ENCODE peak calls at places on chromosomes 12 and 14, in eight cellular contexts. L, H, N, J, B, R, U and I are unnamed samples.

GRCh38 chr12:104596876-104597833 is 140.4 kb downstream of the CHST11 start:
- DNase-seq in H (no peak), U (no peak), N (peak; percentile 20), B (no peak), R (no peak), L (no peak), J (peak; percentile 26), I (no peak)

GRCh38 chr12:39476894-39477293 is 34.0 kb upstream of the KIF21A start:
- DNase-seq in B (no peak), H (no peak), L (no peak), N (no peak), R (no peak), U (no peak), J (no peak), I (no peak)

GRCh38 chr12:28966049-28966778 is 182.9 kb upstream of the FAR2 start:
- DNase-seq in J (no peak), N (peak; percentile 7), R (peak; percentile 39), L (peak; percentile 20), H (peak; percentile 73), U (no peak), B (no peak), I (no peak)

GRCh38 chr12:122137681-122138080 is 36.3 kb downstream of the IL31 start:
- DNase-seq in U (no peak), L (no peak), R (no peak), H (no peak), J (no peak), B (peak; percentile 66), N (peak; percentile 64), I (no peak)

GRCh38 chr14:69331206-69331605 is 66.9 kb downstream of the ERH start:
- DNase-seq in N (no peak), R (no peak), B (no peak), U (no peak), J (no peak), L (no peak), H (no peak), I (no peak)

GRCh38 chr14:41488401-41488800 is 118.3 kb upstream of the LRFN5 start:
- DNase-seq in B (no peak), R (no peak), N (no peak), U (no peak), L (no peak), H (no peak), J (no peak), I (no peak)

GRCh38 chr12:127355061-127355820 is 911.7 kb upstream of the TMEM132C start:
- DNase-seq in N (peak; percentile 38), L (no peak), J (peak; percentile 50), U (no peak), B (no peak), H (no peak), R (no peak), I (no peak)

GRCh38 chr14:48086516-48086915 is 411.1 kb upstream of the MDGA2 start:
- DNase-seq in H (no peak), B (no peak), N (no peak), U (no peak), J (no peak), R (no peak), L (no peak), I (no peak)

GRCh38 chr14:68384335-68384734 is 408.5 kb downstream of the ZFP36L1 start:
- DNase-seq in R (peak; percentile 40), J (no peak), N (no peak), L (no peak), H (peak; percentile 64), B (no peak), U (no peak), I (no peak)

GRCh38 chr14:53510281-53510912 is 357.3 kb upstream of the DDHD1 start:
- DNase-seq in J (no peak), B (no peak), N (no peak), R (no peak), U (no peak), L (no peak), H (no peak), I (no peak)

GRCh38 chr14:30114051-30114450 is 186.4 kb upstream of the PRKD1 start:
- DNase-seq in B (no peak), N (no peak), U (no peak), L (no peak), R (no peak), J (peak; percentile 8), H (no peak), I (no peak)

GRCh38 chr12:127235771-127236170 is 1031.2 kb upstream of the TMEM132C start:
- DNase-seq in J (no peak), L (no peak), R (no peak), N (no peak), U (no peak), H (no peak), B (no peak), I (no peak)

GRCh38 chr12:19140381-19141236 is 11.1 kb downstream of the PLEKHA5 start:
- DNase-seq in B (no peak), U (no peak), H (no peak), N (no peak), R (no peak), J (no peak), L (no peak), I (no peak)

GRCh38 chr14:36099619-36100018 is 76.9 kb downstream of the PTCSC3 start:
- DNase-seq in B (no peak), L (no peak), U (no peak), H (no peak), N (no peak), J (no peak), R (no peak), I (no peak)

DNA sequence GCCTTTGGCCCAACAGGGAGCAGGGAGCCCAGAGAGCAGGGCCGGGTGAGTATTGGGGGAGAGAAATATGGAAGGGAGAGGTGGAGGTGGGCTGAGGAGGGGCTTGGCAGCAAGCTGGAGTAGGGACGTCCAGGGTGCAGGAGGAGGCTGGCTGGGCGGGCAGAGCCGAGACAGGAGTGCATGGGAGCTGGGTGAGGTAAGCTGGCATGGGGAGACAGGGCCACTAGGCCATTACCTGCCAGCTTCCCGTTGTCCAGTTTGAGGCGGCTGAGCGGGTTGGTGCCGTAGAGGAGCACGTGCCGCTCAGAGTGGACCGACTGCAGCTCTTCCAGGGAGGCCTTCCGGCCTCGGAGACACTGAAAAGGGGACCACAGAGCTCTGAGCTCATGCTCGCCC is 18.3 kb downstream of the SLC48A1 start:
- DNase-seq in U (no peak), H (no peak), R (peak; percentile 13), L (no peak), B (no peak), J (no peak), N (no peak), I (no peak)
- H3K36me3 ChIP-seq in U (peaks cover 92% of the 10 kb centered on the region), H (peaks cover 100% of the 10 kb centered on the region), R (peaks cover 100% of the 10 kb centered on the region), L (no peaks in the 10 kb centered on the region), B (no peaks in the 10 kb centered on the region), J (peaks cover 94% of the 10 kb centered on the region), N (no peaks in the 10 kb centered on the region), I (peaks cover 13% of the 10 kb centered on the region)

GRCh38 chr14:99423434-99423833 is 57.2 kb downstream of the SETD3 start:
- DNase-seq in R (no peak), N (no peak), U (no peak), J (no peak), H (no peak), L (no peak), B (no peak), I (no peak)
- H3K36me3 ChIP-seq in R (peaks cover 23% of the 10 kb centered on the region), N (no peaks in the 10 kb centered on the region), U (no peaks in the 10 kb centered on the region), J (peaks cover 8% of the 10 kb centered on the region), H (peaks cover 31% of the 10 kb centered on the region), L (no peaks in the 10 kb centered on the region), B (no peaks in the 10 kb centered on the region), I (no peaks in the 10 kb centered on the region)

GRCh38 chr12:76081909-76082308 is 2.6 kb downstream of the NAP1L1 start:
- DNase-seq in L (no peak), N (no peak), H (no peak), J (no peak), R (no peak), U (no peak), B (no peak), I (no peak)
- H3K36me3 ChIP-seq in L (no peaks in the 10 kb centered on the region), N (no peaks in the 10 kb centered on the region), H (peaks cover 4% of the 10 kb centered on the region), J (peaks cover 26% of the 10 kb centered on the region), R (peaks cover 8% of the 10 kb centered on the region), U (peaks cover 64% of the 10 kb centered on the region), B (no peaks in the 10 kb centered on the region), I (no peaks in the 10 kb centered on the region)

DNA sequence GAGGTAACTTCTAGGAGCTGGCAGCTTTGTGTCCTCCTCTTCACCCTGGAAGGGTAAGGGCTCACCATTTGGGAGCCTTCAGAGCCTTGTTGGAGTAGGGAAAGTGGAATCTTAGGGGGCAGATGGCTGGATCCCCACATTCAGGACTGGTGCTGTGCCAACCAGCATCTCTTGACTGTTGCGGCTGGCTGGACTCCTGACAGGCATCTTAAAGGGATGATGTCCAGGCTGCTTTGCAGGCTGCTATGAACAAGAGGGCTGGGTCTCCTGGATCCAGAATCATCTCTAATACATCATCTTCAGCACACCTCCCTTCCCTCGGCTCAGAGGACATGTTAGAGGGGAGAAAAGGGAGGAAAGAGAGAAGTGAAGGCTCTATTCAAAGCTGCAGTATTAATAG is 4.4 kb downstream of the CACNB3 start:
- DNase-seq in N (no peak), J (no peak), U (no peak), H (no peak), B (no peak), L (no peak), R (no peak), I (no peak)
- H3K36me3 ChIP-seq in N (no peaks in the 10 kb centered on the region), J (peaks cover 39% of the 10 kb centered on the region), U (peaks cover 9% of the 10 kb centered on the region), H (peaks cover 22% of the 10 kb centered on the region), B (no peaks in the 10 kb centered on the region), L (no peaks in the 10 kb centered on the region), R (peaks cover 12% of the 10 kb centered on the region), I (peaks cover 1% of the 10 kb centered on the region)

DNA sequence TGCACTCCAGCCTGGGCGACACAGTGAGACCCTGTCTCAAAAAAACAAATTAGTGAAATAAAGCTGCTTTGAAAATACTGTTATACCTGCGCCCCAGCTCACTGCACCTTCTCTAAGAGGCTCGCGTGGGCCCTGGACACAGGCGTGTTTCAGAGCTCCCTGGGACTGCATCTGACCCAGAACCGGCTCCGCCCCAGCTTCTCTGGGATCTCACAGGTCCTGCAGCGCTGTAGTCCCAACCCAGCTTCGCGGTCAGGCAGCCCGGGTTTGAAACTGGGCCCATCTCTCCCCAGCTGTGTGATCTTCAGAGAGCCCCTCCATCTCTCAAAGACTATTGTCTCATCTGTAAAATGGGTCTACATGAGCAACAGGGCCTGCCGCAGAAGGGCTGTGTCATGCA is 7.5 kb downstream of the RIMBP2 start:
- DNase-seq in J (no peak), H (no peak), R (no peak), B (no peak), N (no peak), U (no peak), L (no peak), I (no peak)
- H3K36me3 ChIP-seq in J (no peaks in the 10 kb centered on the region), H (no peaks in the 10 kb centered on the region), R (no peaks in the 10 kb centered on the region), B (no peaks in the 10 kb centered on the region), N (no peaks in the 10 kb centered on the region), U (no peaks in the 10 kb centered on the region), L (no peaks in the 10 kb centered on the region), I (no peaks in the 10 kb centered on the region)

GRCh38 chr12:49054524-49054923 is 6.1 kb downstream of the KMT2D start:
- DNase-seq in R (no peak), B (no peak), H (no peak), N (no peak), L (no peak), U (no peak), J (no peak), I (no peak)
- H3K36me3 ChIP-seq in R (peaks cover 54% of the 10 kb centered on the region), B (peaks cover 10% of the 10 kb centered on the region), H (peaks cover 56% of the 10 kb centered on the region), N (no peaks in the 10 kb centered on the region), L (peaks cover 4% of the 10 kb centered on the region), U (peaks cover 89% of the 10 kb centered on the region), J (peaks cover 58% of the 10 kb centered on the region), I (peaks cover 4% of the 10 kb centered on the region)

GRCh38 chr12:56134897-56135296 is 6.8 kb downstream of the ESYT1 start:
- DNase-seq in U (no peak), N (no peak), J (no peak), L (no peak), R (no peak), B (no peak), H (no peak), I (no peak)
- H3K36me3 ChIP-seq in U (peaks cover 94% of the 10 kb centered on the region), N (peaks cover 11% of the 10 kb centered on the region), J (peaks cover 94% of the 10 kb centered on the region), L (peaks cover 18% of the 10 kb centered on the region), R (peaks cover 98% of the 10 kb centered on the region), B (peaks cover 4% of the 10 kb centered on the region), H (peaks cover 97% of the 10 kb centered on the region), I (peaks cover 3% of the 10 kb centered on the region)

GRCh38 chr12:91899056-91899455 is 246.6 kb downstream of the BTG1 start:
- DNase-seq in B (no peak), H (no peak), R (no peak), N (no peak), J (no peak), U (no peak), L (no peak), I (no peak)
- H3K36me3 ChIP-seq in B (no peaks in the 10 kb centered on the region), H (no peaks in the 10 kb centered on the region), R (no peaks in the 10 kb centered on the region), N (no peaks in the 10 kb centered on the region), J (no peaks in the 10 kb centered on the region), U (no peaks in the 10 kb centered on the region), L (no peaks in the 10 kb centered on the region), I (no peaks in the 10 kb centered on the region)